ENCODE peak calls at places on chromosome 9, in nine cellular contexts. G, I, Z, S, A, Y, H, V and T are unnamed samples.

GRCh38 chr9:29214162-29214520 is 1640.9 kb upstream of the C9orf72 start:
- DNase-seq in V (no peak), Y (no peak), I (peak; percentile 3), S (no peak), G (no peak), A (no peak), Z (peak; percentile 77), H (peak; percentile 66), T (peak; percentile 51)

GRCh38 chr9:87569008-87569908 is 71.6 kb downstream of the DAPK1 start:
- DNase-seq in Z (peak; percentile 23), S (no peak), G (no peak), Y (no peak), A (no peak), I (peak; percentile 72), H (no peak), V (no peak), T (peak; percentile 34)

GRCh38 chr9:20513126-20513913 is 109.0 kb downstream of the MLLT3 start:
- DNase-seq in V (no peak), H (peak; percentile 33), A (no peak), Y (no peak), S (no peak), G (no peak), Z (no peak), I (peak; percentile 39), T (no peak)

GRCh38 chr9:2242778-2243395 is 227.7 kb downstream of the SMARCA2 start:
- DNase-seq in Z (peak; percentile 9), H (no peak), I (peak; percentile 33), V (no peak), S (peak; percentile 13), G (no peak), A (no peak), Y (peak; percentile 8), T (peak; percentile 15)

GRCh38 chr9:137243626-137244485 is 2.8 kb downstream of the TUBB4B start:
- DNase-seq in S (no peak), Z (no peak), I (no peak), A (no peak), H (no peak), Y (no peak), V (no peak), G (no peak), T (no peak)

GRCh38 chr9:99368341-99369326 is 146.6 kb downstream of the SEC61B start:
- DNase-seq in A (peak; percentile 39), G (no peak), Z (peak; percentile 53), I (peak; percentile 79), H (no peak), Y (peak; percentile 16), V (peak; percentile 69), S (peak; percentile 79), T (peak; percentile 79)

GRCh38 chr9:129166962-129167557 is 11.0 kb downstream of the IER5L start:
- DNase-seq in Y (peak; percentile 94), A (peak; percentile 62), Z (no peak), S (peak; percentile 75), I (peak; percentile 81), H (peak; percentile 79), G (peak; percentile 86), V (peak; percentile 71), T (peak; percentile 76)

GRCh38 chr9:8362250-8362649 is 562.7 kb upstream of the DMAC1 start:
- DNase-seq in G (no peak), Z (no peak), I (no peak), S (no peak), H (no peak), V (no peak), A (no peak), Y (no peak), T (no peak)

GRCh38 chr9:121059513-121059912 is 9.4 kb upstream of the C5 start:
- DNase-seq in G (no peak), Y (no peak), Z (no peak), H (no peak), I (no peak), V (no peak), S (no peak), A (no peak), T (no peak)

GRCh38 chr9:137580958-137581331 is 2.2 kb upstream of the DPH7 start:
- DNase-seq in G (no peak), Z (no peak), S (no peak), V (no peak), I (no peak), A (no peak), Y (no peak), H (no peak), T (no peak)

GRCh38 chr9:21967707-21968106 is 26.5 kb downstream of the CDKN2A start:
- DNase-seq in H (no peak), V (no peak), G (no peak), I (no peak), A (no peak), Z (peak; percentile 18), S (no peak), Y (no peak), T (no peak)

GRCh38 chr9:21964925-21965385 is 29.2 kb downstream of the CDKN2A start:
- DNase-seq in H (no peak), V (peak; percentile 45), Z (peak; percentile 22), Y (peak; percentile 53), G (peak; percentile 39), I (peak; percentile 62), A (no peak), S (peak; percentile 77), T (peak; percentile 61)

GRCh38 chr9:21967169-21967568 is 27.0 kb downstream of the CDKN2A start:
- DNase-seq in G (no peak), Z (peak; percentile 37), V (no peak), H (no peak), A (no peak), S (no peak), I (no peak), Y (no peak), T (no peak)

GRCh38 chr9:21965401-21965951 is 28.7 kb downstream of the CDKN2A start:
- DNase-seq in A (no peak), G (peak; percentile 40), S (peak; percentile 77), Y (peak; percentile 76), I (peak; percentile 75), H (no peak), V (peak; percentile 67), Z (peak; percentile 89), T (peak; percentile 79)

GRCh38 chr9:21966140-21966851 is 27.9 kb downstream of the CDKN2A start:
- DNase-seq in I (no peak), G (no peak), S (no peak), Z (peak; percentile 14), H (no peak), V (no peak), A (no peak), Y (no peak), T (no peak)
- H3K4me3 ChIP-seq in I (no peak overlapping the region), G (no peak overlapping the region), S (no peak overlapping the region), Z (no peak overlapping the region), H (no peak overlapping the region), V (no peak overlapping the region), A (no peak overlapping the region), Y (no peak overlapping the region), T (no peak overlapping the region)

DNA sequence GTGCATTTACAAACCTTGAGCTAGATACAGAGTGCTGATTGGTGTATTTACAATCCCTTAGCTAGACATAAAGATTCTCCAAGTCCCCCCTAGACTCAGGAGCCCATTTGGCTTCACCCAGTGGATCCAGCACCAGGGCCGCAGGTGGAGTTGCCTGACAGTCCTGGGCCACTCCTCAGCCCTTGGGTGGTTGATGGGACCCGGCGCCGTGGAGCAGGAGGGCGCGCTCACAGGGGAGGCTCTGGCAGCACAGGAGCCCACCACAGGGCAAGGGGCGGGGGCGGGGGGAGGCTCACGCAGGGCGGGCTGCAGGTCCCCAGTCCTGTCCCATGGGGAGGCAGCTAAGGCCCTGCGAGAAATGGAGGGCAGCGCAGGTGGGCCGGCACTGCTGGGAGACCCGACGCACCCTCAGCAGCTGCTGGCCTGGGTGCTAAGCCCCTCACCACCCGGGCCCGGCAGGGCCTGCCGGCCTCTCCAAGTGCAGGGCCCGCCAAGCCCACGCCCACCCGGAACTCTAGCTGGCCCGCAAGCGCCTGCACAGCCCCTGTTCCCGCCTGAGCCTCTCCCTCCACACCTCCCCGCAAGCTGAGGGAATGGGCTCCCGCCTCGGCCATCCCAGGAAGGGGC is 613.5 kb downstream of the TLE4 start:
- DNase-seq in S (no peak), Z (no peak), I (no peak), G (no peak), V (no peak), A (no peak), H (no peak), Y (no peak), T (no peak)
- TF ChIP-seq CTCF in S (no peak), Z (no peak), I (no peak), G (no peak), V (no peak), A (no peak), H (no peak), Y (no peak), T (no peak)

DNA sequence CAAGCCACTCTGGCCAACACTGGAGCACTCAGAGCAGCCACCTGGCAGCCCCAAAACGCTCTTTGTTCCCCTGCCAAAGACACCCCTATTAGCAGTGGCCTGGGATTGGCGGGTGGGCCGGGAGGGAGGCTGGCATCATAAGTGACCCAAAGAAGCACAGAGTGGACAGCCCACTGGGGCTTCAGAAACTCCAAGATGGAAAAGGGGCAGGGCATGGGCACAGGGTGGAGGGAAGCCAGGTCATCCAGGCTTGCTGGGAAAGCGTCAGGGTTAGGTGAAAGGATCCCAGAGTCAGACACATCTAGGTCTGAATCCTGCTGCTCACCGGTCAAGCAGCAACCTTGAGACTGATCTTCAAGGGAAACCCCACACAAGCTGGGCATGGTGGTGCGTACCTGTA is 14.8 kb downstream of the EEIG1 start:
- DNase-seq in Z (no peak), S (no peak), I (no peak), H (no peak), V (no peak), G (no peak), A (no peak), Y (no peak), T (no peak)
- H3K4me3 ChIP-seq in Z (no peak overlapping the region), S (no peak overlapping the region), I (no peak overlapping the region), H (no peak overlapping the region), V (no peak overlapping the region), G (no peak overlapping the region), A (no peak overlapping the region), Y (no peak overlapping the region), T (no peak overlapping the region)

GRCh38 chr9:78599939-78600338 is 303.0 kb downstream of the PSAT1 start:
- DNase-seq in G (no peak), A (no peak), H (no peak), I (no peak), S (no peak), Z (no peak), V (no peak), Y (no peak), T (no peak)

GRCh38 chr9:78592866-78593265 is 295.9 kb downstream of the PSAT1 start:
- DNase-seq in H (no peak), A (no peak), G (no peak), I (peak; percentile 82), V (peak; percentile 66), Y (no peak), Z (no peak), S (peak; percentile 33), T (peak; percentile 50)

GRCh38 chr9:78601957-78602565 is 305.1 kb downstream of the PSAT1 start:
- DNase-seq in V (peak; percentile 61), Z (peak; percentile 65), S (peak; percentile 49), Y (peak; percentile 10), I (peak; percentile 54), G (no peak), H (peak; percentile 72), A (peak; percentile 20), T (peak; percentile 60)

GRCh38 chr9:78595200-78595945 is 298.4 kb downstream of the PSAT1 start:
- DNase-seq in I (peak; percentile 56), V (peak; percentile 63), S (no peak), G (no peak), A (no peak), Y (no peak), H (no peak), Z (no peak), T (peak; percentile 32)

DNA sequence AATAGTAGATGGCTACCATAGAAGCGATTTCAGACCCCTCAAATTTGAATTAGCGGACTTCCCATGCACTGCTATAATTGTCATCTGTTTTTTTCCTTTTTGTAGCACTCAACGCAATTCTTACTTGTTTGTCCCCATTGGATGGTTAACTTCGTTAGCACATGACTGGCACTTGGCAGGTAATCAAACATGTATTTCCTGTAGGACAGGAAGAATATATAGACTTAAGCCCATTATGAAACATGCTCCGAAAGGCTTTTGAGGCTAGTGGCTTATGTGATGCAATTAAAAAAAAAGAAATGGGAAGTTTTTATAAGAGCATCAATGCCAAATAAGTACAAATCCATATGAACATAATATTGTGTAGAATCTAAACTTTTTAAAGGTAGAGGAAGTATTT is 301.2 kb downstream of the PSAT1 start:
- DNase-seq in S (no peak), V (no peak), H (no peak), I (no peak), Y (no peak), G (no peak), Z (no peak), A (no peak), T (no peak)
- TF ChIP-seq CTCF in S (no peak), V (no peak), H (no peak), I (no peak), Y (no peak), G (no peak), Z (no peak), A (no peak), T (no peak)